ENCODE peak calls at places on chromosome X, in five cellular contexts. B, Q, V, N and S are unnamed samples. For H3K36me3, the result is how much of the 10 kb centered on the place peaks cover.

GRCh38 chrX:102341867-102342266 is 94.9 kb downstream of the NXF2 start:
- DNase-seq in N (no peak), Q (no peak), V (no peak), B (no peak), S (no peak)

GRCh38 chrX:118353081-118353850 is 7.4 kb downstream of the WDR44 start:
- DNase-seq in Q (no peak), V (no peak), N (no peak), B (no peak), S (no peak)

GRCh38 chrX:71632923-71633657 is 14.8 kb upstream of the CXCR3 start:
- DNase-seq in V (no peak), B (no peak), N (no peak), Q (no peak), S (no peak)

GRCh38 chrX:119226431-119226830 is 9.7 kb upstream of the PGRMC1 start:
- DNase-seq in V (no peak), B (no peak), N (no peak), Q (no peak), S (no peak)

GRCh38 chrX:111095974-111096870 is at the start of gene PAK3:
- DNase-seq in B (peak), Q (no peak), V (peak), N (no peak), S (peak)

GRCh38 chrX:134631404-134632346 is 26.6 kb downstream of the PLAC1 start:
- DNase-seq in B (peak), V (peak), N (no peak), Q (peak), S (no peak)

GRCh38 chrX:49877397-49878101 is 1.7 kb upstream of the USP27X start:
- DNase-seq in N (no peak), V (no peak), B (no peak), Q (no peak), S (no peak)

GRCh38 chrX:40883021-40883619 is 147.8 kb upstream of the MED14 start:
- DNase-seq in V (no peak), B (no peak), N (no peak), Q (no peak), S (no peak)

GRCh38 chrX:8738588-8739189 is 6.8 kb upstream of the ANOS1 start:
- DNase-seq in V (no peak), Q (peak), B (peak), N (peak), S (no peak)

GRCh38 chrX:105845661-105846060 is 23.3 kb downstream of the NRK start:
- DNase-seq in Q (no peak), B (no peak), V (no peak), N (no peak), S (no peak)

GRCh38 chrX:134810211-134810610 is 151.9 kb upstream of the PLAC1 start:
- DNase-seq in B (peak), Q (no peak), N (no peak), V (peak), S (no peak)

GRCh38 chrX:46589977-46590723 is 16.6 kb downstream of the CHST7 start:
- DNase-seq in V (peak), B (peak), Q (no peak), N (no peak), S (no peak)

GRCh38 chrX:16586371-16587112 is 63.4 kb upstream of the S100G start:
- DNase-seq in N (no peak), Q (no peak), V (no peak), B (no peak), S (no peak)

GRCh38 chrX:149495573-149496071 is 9.5 kb downstream of the IDS start:
- DNase-seq in V (peak), N (no peak), Q (no peak), B (peak), S (peak)

GRCh38 chrX:118523920-118524319 is 28.3 kb downstream of the DOCK11 start:
- DNase-seq in Q (no peak), B (no peak), N (no peak), V (no peak), S (no peak)

GRCh38 chrX:43971966-43972961 is 926 bp downstream of the NDP start:
- DNase-seq in N (no peak), B (peak), V (peak), Q (no peak), S (no peak)

GRCh38 chrX:47662144-47662657 is 3.2 kb upstream of the UXT start:
- DNase-seq in V (peak), B (peak), Q (no peak), N (no peak), S (peak)

GRCh38 chrX:136619889-136620505 is 28.0 kb upstream of the CD40LG start:
- DNase-seq in B (no peak), V (no peak), N (no peak), Q (no peak), S (no peak)

GRCh38 chrX:135484636-135485289 is 35.7 kb upstream of the INTS6L start:
- DNase-seq in Q (no peak), B (peak), V (peak), N (peak), S (peak)

GRCh38 chrX:88024022-88024421 is 506.4 kb downstream of the KLHL4 start:
- DNase-seq in V (no peak), N (no peak), B (no peak), Q (no peak), S (no peak)

GRCh38 chrX:22147214-22147613 is 115.1 kb downstream of the PHEX start:
- DNase-seq in V (peak), N (no peak), Q (no peak), B (no peak), S (no peak)

GRCh38 chrX:134542485-134542884 is 82.5 kb downstream of the HPRT1 start:
- DNase-seq in N (peak), B (peak), Q (no peak), V (peak), S (no peak)

GRCh38 chrX:129961180-129962083 is 21.0 kb upstream of the BCORL1 start:
- DNase-seq in N (peak), V (peak), Q (peak), B (no peak), S (peak)

GRCh38 chrX:155577682-155578081 is 35.1 kb downstream of the TMLHE start:
- DNase-seq in Q (no peak), B (no peak), V (no peak), N (no peak), S (no peak)

GRCh38 chrX:6959006-6959405 is 188.5 kb upstream of the STS start:
- DNase-seq in B (no peak), V (no peak), N (no peak), Q (no peak), S (no peak)

DNA sequence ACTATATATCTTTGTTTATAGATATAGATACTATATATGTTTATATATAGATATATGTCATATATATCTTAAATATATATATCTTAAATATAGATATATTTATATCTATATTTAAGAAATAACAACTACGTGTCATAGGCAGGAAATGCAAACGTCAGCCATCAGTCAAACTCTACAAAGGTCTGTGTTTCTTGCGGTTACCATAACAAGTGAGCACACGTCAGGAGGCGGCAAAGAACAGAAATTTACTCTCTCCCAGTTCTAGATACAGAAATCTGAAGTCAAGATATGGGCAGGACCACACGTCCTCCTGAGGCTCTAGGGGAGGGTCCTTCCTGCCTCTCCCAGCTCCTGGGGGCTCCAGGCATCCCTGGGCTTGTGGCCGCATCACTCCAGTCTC is 6.5 kb downstream of the PLCXD1 start:
- DNase-seq in V (no peak), B (no peak), Q (no peak), N (no peak), S (no peak)
- H3K36me3 ChIP-seq in V (under half), B (under half), Q (under half), N (half or more), S (under half)

GRCh38 chrX:12972867-12973560 is 1.9 kb upstream of the TMSB4X start:
- DNase-seq in V (no peak), B (no peak), N (no peak), Q (no peak), S (no peak)
- H3K4me3 ChIP-seq in V (no peak), B (no peak), N (peak), Q (no peak), S (no peak)

GRCh38 chrX:152915541-152916241 is 17.8 kb downstream of the ZNF185 start:
- DNase-seq in B (peak), N (peak), Q (no peak), V (peak), S (peak)

GRCh38 chrX:152913915-152914314 is 16.0 kb downstream of the ZNF185 start:
- DNase-seq in N (no peak), B (no peak), V (no peak), Q (no peak), S (no peak)

GRCh38 chrX:152912641-152913040 is 14.8 kb downstream of the ZNF185 start:
- DNase-seq in V (no peak), N (no peak), Q (no peak), B (no peak), S (no peak)

GRCh38 chrX:152913354-152913753 is 15.5 kb downstream of the ZNF185 start:
- DNase-seq in B (no peak), N (no peak), V (no peak), Q (no peak), S (no peak)

GRCh38 chrX:152912121-152912520 is 14.3 kb downstream of the ZNF185 start:
- DNase-seq in N (no peak), V (no peak), B (no peak), Q (no peak), S (no peak)
- TF ChIP-seq CTCF in N (peak), V (no peak), B (no peak), Q (no peak), S (peak)

GRCh38 chrX:19360903-19361302 is 17.2 kb downstream of the PDHA1 start:
- DNase-seq in B (no peak), Q (no peak), N (no peak), V (no peak), S (no peak)
- H3K36me3 ChIP-seq in B (under half), Q (under half), N (half or more), V (under half), S (under half)